ENCODE peak calls at places on chromosome 1, in nine cellular contexts. K is non-pigmented ciliary epithelial cell; C is sciatic nerve; I is A549; Z is foreskin fibroblast; R is stimulated activated CD4-positive, alpha-beta T cell treated with anti-CD3 and anti-CD28 coated beads, Interleukin-4, amount 100 ng/mL, for 48 hours; O is mesenchymal stem cell; X is PC-9; V is left cardiac atrium. L is an unnamed sample.

GRCh38 chr1:25008192-25008485 is 78.1 kb upstream of the RUNX3 start:
- DNase-seq in C (no peak), K (no peak), R (no peak), X (no peak), V (no peak), Z (no peak), I (no peak), O (no peak), L (no peak)

GRCh38 chr1:29563571-29563970 is 327.2 kb downstream of the PTPRU start:
- DNase-seq in X (no peak), O (peak), K (peak), Z (peak), R (no peak), V (no peak), C (no peak), I (no peak), L (no peak)

GRCh38 chr1:22776051-22776611 is 65.5 kb downstream of the EPHB2 start:
- DNase-seq in O (peak), K (no peak), I (no peak), Z (no peak), R (no peak), X (no peak), C (no peak), V (no peak), L (no peak)

GRCh38 chr1:182080955-182081582 is 19.6 kb upstream of the ZNF648 start:
- DNase-seq in I (peak), C (no peak), R (no peak), V (no peak), O (peak), K (no peak), Z (peak), X (peak), L (no peak)

GRCh38 chr1:9746211-9746610 is 77.6 kb downstream of the CLSTN1 start:
- DNase-seq in I (no peak), K (no peak), C (no peak), O (no peak), Z (peak), R (no peak), V (no peak), X (no peak), L (no peak)

GRCh38 chr1:31447210-31447609 is 34.2 kb downstream of the SERINC2 start:
- DNase-seq in K (no peak), C (no peak), O (peak), X (no peak), I (no peak), V (no peak), Z (no peak), R (no peak), L (no peak)

GRCh38 chr1:40633563-40634376 is 31.7 kb downstream of the RIMS3 start:
- DNase-seq in O (no peak), V (peak), C (peak), X (no peak), R (no peak), K (no peak), Z (no peak), I (no peak), L (no peak)

GRCh38 chr1:61743432-61743705 is 1.1 kb downstream of the PATJ start:
- DNase-seq in R (no peak), K (no peak), C (no peak), X (no peak), Z (no peak), O (no peak), I (no peak), V (no peak), L (no peak)

GRCh38 chr1:62358974-62359373 is 39.7 kb upstream of the KANK4 start:
- DNase-seq in X (no peak), R (no peak), V (no peak), C (no peak), O (no peak), I (no peak), K (no peak), Z (no peak), L (no peak)

GRCh38 chr1:40717065-40717464 is 25.6 kb downstream of the NFYC start:
- DNase-seq in Z (no peak), C (no peak), R (no peak), I (no peak), X (no peak), K (no peak), V (no peak), O (no peak), L (no peak)

GRCh38 chr1:92366045-92366405 is 67.2 kb downstream of the RPAP2 start:
- DNase-seq in V (no peak), X (no peak), I (no peak), Z (no peak), K (no peak), O (no peak), C (no peak), R (no peak), L (no peak)

GRCh38 chr1:4010284-4010683 is 110.2 kb upstream of the C1orf174 start:
- DNase-seq in O (no peak), I (no peak), Z (no peak), V (no peak), R (no peak), C (peak), X (no peak), K (no peak), L (no peak)

GRCh38 chr1:27872802-27873665 is 690 bp downstream of the THEMIS2 start:
- DNase-seq in V (no peak), X (no peak), K (no peak), Z (peak), R (peak), C (no peak), I (no peak), O (peak), L (no peak)

GRCh38 chr1:163128282-163128681 is 59.1 kb downstream of the RGS4 start:
- DNase-seq in K (no peak), C (no peak), V (no peak), Z (no peak), X (no peak), I (no peak), O (no peak), R (no peak), L (no peak)

GRCh38 chr1:48610628-48611542 is 138.9 kb upstream of the SPATA6 start:
- DNase-seq in V (peak), X (no peak), R (no peak), K (no peak), Z (no peak), C (peak), O (no peak), I (no peak), L (no peak)

GRCh38 chr1:202165267-202165941 is 5.0 kb upstream of the PTPN7 start:
- DNase-seq in O (no peak), X (no peak), C (no peak), K (no peak), I (no peak), R (peak), V (no peak), Z (no peak), L (no peak)

GRCh38 chr1:217333939-217334338 is 297.0 kb downstream of the GPATCH2 start:
- DNase-seq in C (no peak), V (no peak), I (peak), X (peak), R (no peak), K (no peak), Z (peak), O (peak), L (no peak)

GRCh38 chr1:23083714-23084480 is 64.6 kb downstream of the KDM1A start:
- DNase-seq in Z (no peak), K (no peak), V (peak), X (no peak), C (no peak), R (no peak), I (no peak), O (no peak), L (peak)

GRCh38 chr1:158100498-158100897 is 80.2 kb upstream of the CD1D start:
- DNase-seq in O (no peak), K (no peak), V (no peak), X (no peak), Z (peak), C (no peak), I (no peak), R (no peak), L (no peak)

GRCh38 chr1:37714226-37714625 is 21.9 kb downstream of the CDCA8 start:
- DNase-seq in R (no peak), V (no peak), C (peak), I (no peak), X (no peak), Z (no peak), O (no peak), K (no peak), L (no peak)

GRCh38 chr1:41764608-41765007 is 154.1 kb downstream of the HIVEP3 start:
- DNase-seq in V (no peak), Z (no peak), C (no peak), X (no peak), I (no peak), K (no peak), O (no peak), R (no peak), L (no peak)

GRCh38 chr1:67832737-67833594 is at the start of gene GNG12:
- DNase-seq in O (peak), Z (peak), V (peak), I (peak), X (peak), C (peak), K (no peak), R (peak), L (peak)